ENCODE peak calls at places on chromosomes 11 and 22, in nine cellular contexts. W is Kasumi-1; S is heart left ventricle; Z is activated naive CD8-positive, alpha-beta T cell treated with anti-CD3 and anti-CD28 coated beads for 36 hours; I is PC-9; H is T-helper 9 cell; L is caudate nucleus; D is activated CD4-positive, alpha-beta T cell treated with anti-CD3 and anti-CD28 coated beads for 1 hour; P is choroid plexus epithelial cell. J is an unnamed sample.

GRCh38 chr22:18063311-18063710 is 14.5 kb upstream of the PEX26 start:
- DNase-seq in S (no peak), D (no peak), Z (no peak), L (no peak), I (peak; percentile 12), H (no peak), W (no peak), P (no peak), J (peak; percentile 38)

GRCh38 chr11:65797711-65798110 is 10.8 kb downstream of the OVOL1 start:
- DNase-seq in D (no peak), H (no peak), L (no peak), W (no peak), Z (no peak), P (no peak), S (no peak), I (no peak), J (no peak)

GRCh38 chr11:69449320-69450063 is 32.0 kb upstream of the LINC01488 start:
- DNase-seq in S (peak; percentile 90), W (peak; percentile 67), I (peak; percentile 55), H (no peak), P (peak; percentile 29), D (no peak), L (no peak), Z (no peak), J (peak; percentile 68)

GRCh38 chr22:36391648-36392047 is 3.9 kb upstream of the MYH9 start:
- DNase-seq in S (peak; percentile 11), H (no peak), W (no peak), L (no peak), I (no peak), D (no peak), P (no peak), Z (no peak), J (no peak)

GRCh38 chr11:74134661-74135515 is 35.9 kb downstream of the C2CD3 start:
- DNase-seq in S (no peak), L (no peak), D (no peak), W (no peak), H (no peak), I (peak; percentile 60), Z (no peak), P (peak; percentile 63), J (peak; percentile 91)

GRCh38 chr11:113345978-113346377 is 31.6 kb downstream of the TTC12 start:
- DNase-seq in D (no peak), H (no peak), P (peak; percentile 65), W (no peak), Z (no peak), L (no peak), I (no peak), S (no peak), J (no peak)

GRCh38 chr11:420054-420910 is 5.5 kb upstream of the SIGIRR start:
- DNase-seq in Z (no peak), P (no peak), D (no peak), H (no peak), L (no peak), W (no peak), S (peak; percentile 62), I (no peak), J (peak; percentile 81)

GRCh38 chr11:102367364-102367763 is 20.4 kb downstream of the BIRC2 start:
- DNase-seq in H (no peak), W (peak; percentile 71), L (no peak), I (no peak), Z (no peak), D (no peak), S (no peak), P (peak; percentile 56), J (peak; percentile 42)

GRCh38 chr11:117418685-117419084 is 91.0 kb downstream of the CEP164 start:
- DNase-seq in H (no peak), W (no peak), P (no peak), Z (no peak), S (no peak), L (no peak), D (no peak), I (no peak), J (no peak)

GRCh38 chr11:120285256-120285655 is 39.8 kb upstream of the TLCD5 start:
- DNase-seq in I (no peak), D (no peak), P (no peak), H (no peak), L (no peak), Z (no peak), W (no peak), S (no peak), J (no peak)

GRCh38 chr11:64306876-64307622 is 1.7 kb downstream of the ESRRA start:
- DNase-seq in W (no peak), H (no peak), Z (no peak), S (no peak), P (no peak), I (no peak), D (no peak), L (no peak), J (no peak)

GRCh38 chr11:95143106-95143681 is 53.5 kb downstream of the ENDOD1 start:
- DNase-seq in I (no peak), H (no peak), P (no peak), S (no peak), Z (no peak), D (no peak), W (no peak), L (no peak), J (no peak)

GRCh38 chr11:118286545-118286944 is 18.0 kb upstream of the CD3E start:
- DNase-seq in I (no peak), L (no peak), P (no peak), W (no peak), Z (no peak), H (no peak), D (no peak), S (no peak), J (no peak)

GRCh38 chr11:116882386-116882785 is 45.0 kb upstream of the APOA1 start:
- DNase-seq in L (no peak), H (no peak), P (peak; percentile 53), Z (no peak), I (no peak), W (no peak), S (no peak), D (no peak), J (no peak)

GRCh38 chr11:14288189-14288935 is 70.6 kb downstream of the RRAS2 start:
- DNase-seq in Z (no peak), D (no peak), L (no peak), W (no peak), S (no peak), H (no peak), I (no peak), P (peak; percentile 93), J (peak; percentile 80)